ENCODE peak calls at places on chromosomes 16 and 17, in seven cellular contexts. X, W, C, D, P, A and B are unnamed samples.

GRCh38 chr16:15950167-15950854 is 895 bp downstream of the ABCC1 start:
- DNase-seq in X (peak), W (peak), C (peak), D (peak), P (peak), A (no peak), B (no peak)

GRCh38 chr16:73233423-73233762 is 185.5 kb upstream of the ZFHX3 start:
- DNase-seq in X (no peak), W (no peak), C (no peak), D (no peak), P (no peak), A (no peak), B (no peak)

GRCh38 chr17:35011671-35012216 is 31.4 kb downstream of the LIG3 start:
- DNase-seq in X (no peak), W (peak), C (no peak), D (no peak), P (no peak), A (no peak), B (no peak)

GRCh38 chr16:86874141-86874540 is 295.8 kb downstream of the FOXL1 start:
- DNase-seq in X (peak), W (no peak), C (no peak), D (no peak), P (peak), A (no peak), B (no peak)

GRCh38 chr17:61755668-61756067 is 107.7 kb downstream of the BRIP1 start:
- DNase-seq in X (no peak), W (no peak), C (no peak), D (no peak), P (no peak), A (no peak), B (no peak)

GRCh38 chr17:58277726-58278595 is 2.8 kb downstream of the MPO start:
- DNase-seq in X (no peak), W (no peak), C (no peak), D (no peak), P (no peak), A (no peak), B (no peak)

GRCh38 chr16:49458221-49458620 is 84.6 kb downstream of the C16orf78 start:
- DNase-seq in X (no peak), W (no peak), C (no peak), D (no peak), P (no peak), A (no peak), B (no peak)

GRCh38 chr17:1878419-1879121 is 48.8 kb downstream of the RPA1 start:
- DNase-seq in X (no peak), W (no peak), C (no peak), D (peak), P (no peak), A (peak), B (no peak)

GRCh38 chr17:9021158-9021984 is at the start of gene NTN1:
- DNase-seq in X (peak), W (peak), C (peak), D (peak), P (peak), A (peak), B (no peak)

GRCh38 chr17:81403040-81403467 is 7.8 kb downstream of the BAHCC1 start:
- DNase-seq in X (no peak), W (no peak), C (no peak), D (no peak), P (no peak), A (no peak), B (no peak)

GRCh38 chr16:8894736-8895334 is 12.7 kb downstream of the LITAFD start:
- DNase-seq in X (no peak), W (no peak), C (no peak), D (no peak), P (no peak), A (no peak), B (no peak)

GRCh38 chr16:57413301-57413730 is 8.7 kb downstream of the CCL17 start:
- DNase-seq in X (no peak), W (no peak), C (no peak), D (no peak), P (no peak), A (no peak), B (no peak)

GRCh38 chr16:2841606-2842339 is 11.7 kb downstream of the ZG16B start:
- DNase-seq in X (no peak), W (no peak), C (no peak), D (no peak), P (no peak), A (no peak), B (no peak)

GRCh38 chr16:86245895-86246294 is 264.4 kb upstream of the FOXF1 start:
- DNase-seq in X (no peak), W (no peak), C (no peak), D (no peak), P (no peak), A (no peak), B (no peak)

GRCh38 chr17:41334385-41334784 is 16.2 kb downstream of the KRT33A start:
- DNase-seq in X (no peak), W (no peak), C (no peak), D (no peak), P (no peak), A (no peak), B (no peak)

GRCh38 chr17:51445934-51446333 is 185.6 kb downstream of the UTP18 start:
- DNase-seq in X (no peak), W (no peak), C (no peak), D (no peak), P (no peak), A (no peak), B (no peak)

GRCh38 chr17:76943202-76943601 is 75.0 kb downstream of the MGAT5B start:
- DNase-seq in X (no peak), W (no peak), C (no peak), D (no peak), P (no peak), A (no peak), B (no peak)

GRCh38 chr17:59373879-59374495 is 42.5 kb downstream of the YPEL2 start:
- DNase-seq in X (peak), W (no peak), C (peak), D (peak), P (no peak), A (no peak), B (peak)

GRCh38 chr17:44767493-44767892 is 8.7 kb downstream of the ADAM11 start:
- DNase-seq in X (no peak), W (no peak), C (no peak), D (no peak), P (no peak), A (no peak), B (no peak)

GRCh38 chr16:75188832-75189477 is 18.0 kb downstream of the CTRB2 start:
- DNase-seq in X (no peak), W (no peak), C (no peak), D (no peak), P (peak), A (no peak), B (no peak)

GRCh38 chr17:27538156-27538955 is 82.1 kb downstream of the KSR1 start:
- DNase-seq in X (no peak), W (no peak), C (no peak), D (peak), P (no peak), A (no peak), B (no peak)

GRCh38 chr16:77480671-77481315 is 46.0 kb upstream of the ADAMTS18 start:
- DNase-seq in X (no peak), W (no peak), C (no peak), D (no peak), P (no peak), A (no peak), B (no peak)

GRCh38 chr17:7745748-7746470 is 28.4 kb downstream of the DNAH2 start:
- DNase-seq in X (peak), W (no peak), C (peak), D (peak), P (peak), A (no peak), B (peak)
- TF ChIP-seq CTCF in X (peak), W (no peak), C (peak), D (no peak), P (peak), A (no peak), B (peak)

DNA sequence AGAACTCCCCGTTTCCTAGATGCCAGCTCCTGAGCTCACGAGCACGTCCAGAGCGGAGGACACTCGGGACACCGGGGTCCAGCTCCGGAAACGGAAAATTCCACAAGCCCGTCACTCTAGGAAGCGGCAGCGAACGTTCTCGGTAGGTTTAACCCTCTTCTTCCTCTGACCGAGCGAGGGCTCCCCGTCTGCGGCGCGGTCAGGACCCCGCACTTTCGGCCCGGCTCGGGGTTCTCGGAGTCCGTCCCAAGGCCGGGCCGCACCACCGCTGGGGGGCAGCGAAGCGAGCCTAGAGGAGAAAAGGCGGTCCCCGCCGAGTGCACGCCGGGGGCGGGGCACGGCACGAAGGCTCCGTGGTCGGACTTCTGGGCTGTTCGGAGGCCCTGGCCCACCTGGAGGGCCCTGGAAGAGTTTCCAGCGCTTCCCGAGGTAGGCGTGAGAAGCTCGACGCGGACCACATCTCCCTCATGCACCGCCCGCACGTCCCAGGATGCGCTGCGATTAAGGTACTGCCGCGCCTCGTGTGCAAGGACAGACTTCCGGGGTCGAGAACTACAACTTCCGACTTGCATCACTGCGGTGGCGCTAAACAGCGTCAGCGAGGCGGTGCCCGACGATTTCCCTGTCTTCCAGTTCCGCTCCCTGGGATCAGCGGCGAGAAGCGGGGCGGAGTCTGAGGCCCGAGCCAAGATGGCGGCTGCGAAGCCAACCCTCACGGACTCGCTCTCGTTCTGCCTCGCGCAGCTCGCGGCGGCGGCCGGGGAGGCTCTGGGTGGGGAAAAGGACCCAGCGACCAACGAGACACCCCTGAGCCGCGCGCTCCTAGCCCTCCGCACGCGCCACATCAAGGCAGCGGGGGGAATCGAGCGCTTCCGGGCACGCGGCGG is at the start of gene ARMC5:
- DNase-seq in X (peak), W (peak), C (peak), D (peak), P (peak), A (peak), B (peak)
- TF ChIP-seq CTCF in X (peak), W (no peak), C (peak), D (peak), P (peak), A (peak), B (peak)

DNA sequence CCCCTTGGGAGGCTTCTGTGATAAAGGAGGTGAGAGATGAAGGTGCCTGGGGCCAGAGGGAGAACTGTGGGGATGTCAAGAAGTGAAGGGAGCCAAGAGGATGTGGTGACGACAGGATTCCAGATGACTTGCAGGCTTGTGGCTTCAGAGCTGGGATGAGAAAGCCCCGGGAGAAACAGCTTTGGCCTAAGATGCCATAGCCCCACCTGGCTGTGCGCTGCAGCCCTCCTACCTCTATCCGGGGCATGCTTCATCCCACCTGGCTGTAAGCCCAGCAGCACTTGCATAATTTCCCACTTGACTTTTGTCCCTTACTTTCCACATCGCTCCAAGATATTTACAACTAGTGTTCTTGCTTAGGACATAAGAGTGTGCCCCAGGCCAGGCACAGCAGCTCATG is 29.3 kb downstream of the GINS3 start:
- DNase-seq in X (peak), W (no peak), C (no peak), D (peak), P (no peak), A (peak), B (no peak)
- TF ChIP-seq CTCF in X (no peak), W (no peak), C (no peak), D (no peak), P (no peak), A (peak), B (no peak)

GRCh38 chr16:10942352-10943297 is at the start of gene DEXI:
- DNase-seq in X (peak), W (peak), C (peak), D (peak), P (peak), A (peak), B (peak)
- TF ChIP-seq CTCF in X (no peak), W (no peak), C (no peak), D (no peak), P (no peak), A (peak), B (no peak)